ENCODE peak calls at places on chromosome 14, in eight cellular contexts. L is spleen; W is IMR-90; C is aorta; S is naive thymus-derived CD4-positive, alpha-beta T cell; X is right lobe of liver; H is body of pancreas; Y is MM.1S. D is an unnamed sample.

GRCh38 chr14:81351205-81351604 is 48.9 kb downstream of the STON2 start:
- DNase-seq in H (no peak), X (no peak), L (no peak), Y (no peak), W (no peak), S (no peak), C (no peak), D (no peak)

GRCh38 chr14:60116181-60116580 is 24.5 kb downstream of the PCNX4 start:
- DNase-seq in H (no peak), W (peak; percentile 26), S (no peak), C (no peak), X (no peak), L (no peak), Y (no peak), D (no peak)

GRCh38 chr14:70188292-70188607 is 501 bp downstream of the SLC8A3 start:
- DNase-seq in H (no peak), W (no peak), L (no peak), X (no peak), S (no peak), Y (no peak), C (no peak), D (no peak)

GRCh38 chr14:101476258-101476930 is 84.9 kb upstream of the DIO3 start:
- DNase-seq in X (peak; percentile 69), L (peak; percentile 45), W (no peak), S (no peak), H (peak; percentile 82), Y (no peak), C (no peak), D (peak; percentile 77)

GRCh38 chr14:98462908-98463307 is 809.1 kb downstream of the BCL11B start:
- DNase-seq in C (no peak), L (no peak), X (no peak), H (no peak), Y (no peak), W (no peak), S (no peak), D (no peak)

GRCh38 chr14:87155850-87156491 is 837.0 kb downstream of the GALC start:
- DNase-seq in C (no peak), Y (no peak), L (no peak), S (no peak), X (no peak), W (no peak), H (no peak), D (no peak)

GRCh38 chr14:74347096-74347794 is 1.0 kb upstream of the VRTN start:
- DNase-seq in Y (no peak), W (no peak), S (no peak), C (no peak), X (no peak), L (no peak), H (no peak), D (peak; percentile 16)

GRCh38 chr14:79369359-79370332 is 841.7 kb downstream of the DIO2 start:
- DNase-seq in Y (no peak), L (no peak), W (peak; percentile 99), S (no peak), C (no peak), H (peak; percentile 66), X (no peak), D (no peak)

GRCh38 chr14:38211258-38211735 is 3.6 kb downstream of the SSTR1 start:
- DNase-seq in H (no peak), C (no peak), S (no peak), W (no peak), L (no peak), Y (no peak), X (peak; percentile 21), D (no peak)

GRCh38 chr14:56821807-56822615 is 11.7 kb upstream of the OTX2 start:
- DNase-seq in X (no peak), C (no peak), Y (no peak), L (no peak), S (no peak), H (no peak), W (no peak), D (no peak)

GRCh38 chr14:71373773-71374172 is 466.5 kb downstream of the PCNX1 start:
- DNase-seq in S (no peak), C (no peak), Y (no peak), H (no peak), L (no peak), W (no peak), X (no peak), D (no peak)

GRCh38 chr14:101087614-101088394 is 184.3 kb upstream of the RTL1 start:
- DNase-seq in S (no peak), Y (no peak), X (no peak), C (peak; percentile 46), W (no peak), L (peak; percentile 52), H (no peak), D (peak; percentile 34)

GRCh38 chr14:74503256-74503972 is 9.8 kb downstream of the ISCA2 start:
- DNase-seq in L (no peak), W (no peak), X (no peak), H (no peak), S (no peak), C (peak; percentile 75), Y (no peak), D (no peak)

GRCh38 chr14:77582511-77582910 is 33.9 kb downstream of the SPTLC2 start:
- DNase-seq in L (no peak), X (no peak), C (no peak), Y (no peak), W (peak; percentile 61), S (no peak), H (no peak), D (no peak)

GRCh38 chr14:56310643-56311042 is 192.4 kb downstream of the PELI2 start:
- DNase-seq in L (no peak), Y (no peak), H (no peak), W (peak; percentile 59), X (no peak), S (no peak), C (no peak), D (no peak)

GRCh38 chr14:20383032-20383431 is 30.3 kb downstream of the TEP1 start:
- DNase-seq in W (no peak), C (no peak), L (no peak), H (no peak), S (no peak), Y (no peak), X (no peak), D (no peak)

GRCh38 chr14:61754627-61755381 is 7.4 kb upstream of the SNAPC1 start:
- DNase-seq in W (peak; percentile 65), Y (no peak), L (no peak), X (no peak), C (no peak), H (no peak), S (no peak), D (no peak)

GRCh38 chr14:26191123-26191522 is 406.7 kb downstream of the NOVA1 start:
- DNase-seq in Y (no peak), X (no peak), S (no peak), L (no peak), H (no peak), C (no peak), W (no peak), D (no peak)

GRCh38 chr14:71486274-71486673 is 446.0 kb upstream of the RGS6 start:
- DNase-seq in X (no peak), L (no peak), H (no peak), W (no peak), Y (no peak), S (no peak), C (no peak), D (no peak)

DNA sequence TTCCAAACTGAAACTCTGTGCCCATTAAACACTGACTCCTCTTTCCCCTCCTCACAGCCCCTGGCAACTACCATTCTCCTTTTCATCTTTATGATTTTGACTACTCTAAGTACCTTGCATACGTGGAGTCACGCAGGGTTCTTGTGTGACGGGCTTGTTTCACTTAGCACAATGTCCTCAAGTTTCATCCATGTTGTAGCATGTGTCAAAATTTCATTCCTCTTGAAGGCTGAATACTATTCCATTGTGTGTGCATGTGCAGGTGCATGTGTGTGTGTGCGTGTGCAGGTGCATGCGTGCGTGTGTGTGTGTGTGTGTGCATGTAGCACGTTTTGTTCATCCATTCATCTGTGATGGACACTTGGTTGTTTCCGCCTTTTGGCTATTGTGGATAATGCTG is 106.1 kb downstream of the ZFP36L1 start:
- DNase-seq in X (no peak), C (no peak), L (no peak), W (no peak), H (no peak), S (no peak), Y (no peak), D (peak; percentile 13)
- H3K4me1 ChIP-seq in X (no peaks in the 10 kb centered on the region), C (peaks cover 8% of the 10 kb centered on the region), L (peaks cover 28% of the 10 kb centered on the region), W (peaks cover 41% of the 10 kb centered on the region), H (peaks cover 31% of the 10 kb centered on the region), S (peaks cover 45% of the 10 kb centered on the region), Y (peaks cover 22% of the 10 kb centered on the region), D (peaks cover 44% of the 10 kb centered on the region)

GRCh38 chr14:54174437-54174836 is 217.8 kb upstream of the BMP4 start:
- DNase-seq in C (no peak), W (no peak), S (no peak), L (no peak), H (no peak), Y (no peak), X (no peak), D (no peak)
- H3K4me1 ChIP-seq in C (peaks cover 7% of the 10 kb centered on the region), W (peaks cover 9% of the 10 kb centered on the region), S (no peaks in the 10 kb centered on the region), L (no peaks in the 10 kb centered on the region), H (no peaks in the 10 kb centered on the region), Y (peaks cover 9% of the 10 kb centered on the region), X (no peaks in the 10 kb centered on the region), D (peaks cover 3% of the 10 kb centered on the region)

DNA sequence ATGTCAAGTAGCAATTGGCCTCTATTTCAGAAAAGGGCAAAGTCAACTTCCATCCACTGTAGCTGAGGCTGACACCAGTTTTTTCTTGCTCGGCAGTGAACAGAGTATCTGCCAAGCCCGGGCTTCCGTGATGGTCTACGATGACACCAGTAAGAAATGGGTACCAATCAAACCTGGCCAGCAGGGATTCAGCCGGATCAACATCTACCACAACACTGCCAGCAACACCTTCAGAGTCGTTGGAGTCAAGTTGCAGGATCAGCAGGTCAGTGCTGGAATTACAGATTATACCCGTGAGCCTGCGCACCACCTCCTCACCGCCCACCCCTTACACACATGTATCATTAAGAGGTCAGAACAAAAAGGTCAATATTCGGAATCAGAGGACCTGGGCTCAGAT is 19.4 kb downstream of the EVL start:
- DNase-seq in S (no peak), H (no peak), L (no peak), W (no peak), Y (no peak), X (no peak), C (no peak), D (no peak)
- H3K4me1 ChIP-seq in S (peaks cover 89% of the 10 kb centered on the region), H (no peaks in the 10 kb centered on the region), L (peaks cover 22% of the 10 kb centered on the region), W (no peaks in the 10 kb centered on the region), Y (no peaks in the 10 kb centered on the region), X (no peaks in the 10 kb centered on the region), C (no peaks in the 10 kb centered on the region), D (peaks cover 11% of the 10 kb centered on the region)

GRCh38 chr14:64939817-64940190 is 2.7 kb downstream of the GPX2 start:
- DNase-seq in S (no peak), Y (no peak), W (no peak), C (no peak), H (no peak), L (no peak), X (no peak), D (no peak)

GRCh38 chr14:64937176-64937820 is 5.2 kb downstream of the GPX2 start:
- DNase-seq in Y (peak; percentile 62), X (no peak), H (peak; percentile 36), S (no peak), L (no peak), C (no peak), W (peak; percentile 18), D (no peak)

GRCh38 chr14:64937821-64938193 is 4.7 kb downstream of the GPX2 start:
- DNase-seq in X (no peak), Y (no peak), C (no peak), S (no peak), L (no peak), W (peak; percentile 15), H (no peak), D (no peak)

GRCh38 chr14:64940336-64940910 is 2.1 kb downstream of the GPX2 start:
- DNase-seq in X (no peak), S (no peak), C (no peak), Y (no peak), W (no peak), H (no peak), L (no peak), D (no peak)

GRCh38 chr14:64938972-64939816 is 3.4 kb downstream of the GPX2 start:
- DNase-seq in Y (no peak), S (no peak), W (no peak), L (no peak), H (no peak), C (no peak), X (no peak), D (no peak)
- H3K4me1 ChIP-seq in Y (peaks cover 25% of the 10 kb centered on the region), S (peaks cover 5% of the 10 kb centered on the region), W (no peaks in the 10 kb centered on the region), L (no peaks in the 10 kb centered on the region), H (peaks cover 73% of the 10 kb centered on the region), C (no peaks in the 10 kb centered on the region), X (no peaks in the 10 kb centered on the region), D (peaks cover 6% of the 10 kb centered on the region)

D was measured in upper lobe of right lung.